ENCODE peak calls at places on chromosome 4, in eight cellular contexts. One of them, this sample, is unnamed. For H3K27me3 and H3K36me3, the result is how much of the 10 kb centered on the place peaks cover.

GRCh38 chr4:131367441-131367840 is 1781.7 kb upstream of the PCDH10 start:
- DNase-seq in adipocyte: no peak
- DNase-seq in upper lobe of left lung: no peak
- DNase-seq in stomach: no peak
- DNase-seq in lung: no peak
- DNase-seq in cardiac muscle cell: no peak
- DNase-seq in H7: no peak
- DNase-seq in IMR-90: no peak
- DNase-seq in this sample: no peak

GRCh38 chr4:67700119-67700873 is 659 bp downstream of the UBA6 start:
- DNase-seq in adipocyte: peak
- DNase-seq in upper lobe of left lung: no peak
- DNase-seq in stomach: no peak
- DNase-seq in lung: peak
- DNase-seq in cardiac muscle cell: no peak
- DNase-seq in H7: no peak
- DNase-seq in IMR-90: peak
- DNase-seq in this sample: no peak

GRCh38 chr4:37765741-37766140 is 60.7 kb upstream of the PGM2 start:
- DNase-seq in adipocyte: no peak
- DNase-seq in upper lobe of left lung: no peak
- DNase-seq in stomach: no peak
- DNase-seq in lung: no peak
- DNase-seq in cardiac muscle cell: no peak
- DNase-seq in H7: no peak
- DNase-seq in IMR-90: no peak
- DNase-seq in this sample: no peak

GRCh38 chr4:92629302-92629701 is 325.5 kb downstream of the GRID2 start:
- DNase-seq in adipocyte: no peak
- DNase-seq in upper lobe of left lung: no peak
- DNase-seq in stomach: no peak
- DNase-seq in lung: no peak
- DNase-seq in cardiac muscle cell: no peak
- DNase-seq in H7: no peak
- DNase-seq in IMR-90: no peak
- DNase-seq in this sample: no peak

GRCh38 chr4:184514121-184514988 is 40.0 kb upstream of the IRF2 start:
- DNase-seq in adipocyte: peak
- DNase-seq in upper lobe of left lung: peak
- DNase-seq in stomach: no peak
- DNase-seq in lung: peak
- DNase-seq in cardiac muscle cell: no peak
- DNase-seq in H7: no peak
- DNase-seq in IMR-90: peak
- DNase-seq in this sample: peak

GRCh38 chr4:84159767-84160166 is 339.3 kb downstream of the NKX6-1 start:
- DNase-seq in adipocyte: peak
- DNase-seq in upper lobe of left lung: no peak
- DNase-seq in stomach: no peak
- DNase-seq in lung: no peak
- DNase-seq in cardiac muscle cell: peak
- DNase-seq in H7: peak
- DNase-seq in IMR-90: no peak
- DNase-seq in this sample: peak

GRCh38 chr4:117324851-117325491 is 239.6 kb upstream of the TRAM1L1 start:
- DNase-seq in adipocyte: peak
- DNase-seq in upper lobe of left lung: no peak
- DNase-seq in stomach: no peak
- DNase-seq in lung: no peak
- DNase-seq in cardiac muscle cell: no peak
- DNase-seq in H7: no peak
- DNase-seq in IMR-90: peak
- DNase-seq in this sample: no peak

GRCh38 chr4:14415146-14415545 is 587.1 kb upstream of the CPEB2 start:
- DNase-seq in adipocyte: peak
- DNase-seq in upper lobe of left lung: no peak
- DNase-seq in stomach: no peak
- DNase-seq in lung: no peak
- DNase-seq in cardiac muscle cell: peak
- DNase-seq in H7: peak
- DNase-seq in IMR-90: peak
- DNase-seq in this sample: no peak

GRCh38 chr4:122086338-122086737 is 65.8 kb upstream of the BLTP1 start:
- DNase-seq in adipocyte: no peak
- DNase-seq in upper lobe of left lung: peak
- DNase-seq in stomach: no peak
- DNase-seq in lung: peak
- DNase-seq in cardiac muscle cell: peak
- DNase-seq in H7: no peak
- DNase-seq in IMR-90: peak
- DNase-seq in this sample: no peak

GRCh38 chr4:163592207-163592606 is 97.7 kb downstream of the TMA16 start:
- DNase-seq in adipocyte: no peak
- DNase-seq in upper lobe of left lung: no peak
- DNase-seq in stomach: no peak
- DNase-seq in lung: no peak
- DNase-seq in cardiac muscle cell: no peak
- DNase-seq in H7: no peak
- DNase-seq in IMR-90: no peak
- DNase-seq in this sample: no peak

GRCh38 chr4:87974856-87975462 is 555 bp upstream of the SPP1 start:
- DNase-seq in adipocyte: no peak
- DNase-seq in upper lobe of left lung: peak
- DNase-seq in stomach: no peak
- DNase-seq in lung: no peak
- DNase-seq in cardiac muscle cell: peak
- DNase-seq in H7: no peak
- DNase-seq in IMR-90: peak
- DNase-seq in this sample: no peak

GRCh38 chr4:4856071-4857000 is 3.1 kb upstream of the MSX1 start:
- DNase-seq in adipocyte: no peak
- DNase-seq in upper lobe of left lung: no peak
- DNase-seq in stomach: no peak
- DNase-seq in lung: no peak
- DNase-seq in cardiac muscle cell: no peak
- DNase-seq in H7: peak
- DNase-seq in IMR-90: no peak
- DNase-seq in this sample: peak

GRCh38 chr4:13430834-13431568 is 53.1 kb downstream of the RAB28 start:
- DNase-seq in adipocyte: no peak
- DNase-seq in upper lobe of left lung: no peak
- DNase-seq in stomach: no peak
- DNase-seq in lung: no peak
- DNase-seq in cardiac muscle cell: no peak
- DNase-seq in H7: peak
- DNase-seq in IMR-90: no peak
- DNase-seq in this sample: no peak

GRCh38 chr4:145485120-145485519 is 3.5 kb downstream of the SMAD1 start:
- DNase-seq in adipocyte: no peak
- DNase-seq in upper lobe of left lung: no peak
- DNase-seq in stomach: no peak
- DNase-seq in lung: no peak
- DNase-seq in cardiac muscle cell: no peak
- DNase-seq in H7: no peak
- DNase-seq in IMR-90: no peak
- DNase-seq in this sample: no peak

GRCh38 chr4:52840531-52841350 is 21.4 kb upstream of the RASL11B start:
- DNase-seq in adipocyte: no peak
- DNase-seq in upper lobe of left lung: no peak
- DNase-seq in stomach: no peak
- DNase-seq in lung: no peak
- DNase-seq in cardiac muscle cell: no peak
- DNase-seq in H7: peak
- DNase-seq in IMR-90: no peak
- DNase-seq in this sample: no peak

GRCh38 chr4:133146574-133147198 is 2.4 kb upstream of the PCDH10 start:
- DNase-seq in adipocyte: peak
- DNase-seq in upper lobe of left lung: no peak
- DNase-seq in stomach: no peak
- DNase-seq in lung: no peak
- DNase-seq in cardiac muscle cell: peak
- DNase-seq in H7: peak
- DNase-seq in IMR-90: peak
- DNase-seq in this sample: peak

GRCh38 chr4:133148690-133149363 is at the start of gene PCDH10:
- DNase-seq in adipocyte: peak
- DNase-seq in upper lobe of left lung: peak
- DNase-seq in stomach: peak
- DNase-seq in lung: peak
- DNase-seq in cardiac muscle cell: peak
- DNase-seq in H7: peak
- DNase-seq in IMR-90: peak
- DNase-seq in this sample: peak

GRCh38 chr4:133147922-133148689 is 988 bp upstream of the PCDH10 start:
- DNase-seq in adipocyte: peak
- DNase-seq in upper lobe of left lung: no peak
- DNase-seq in stomach: no peak
- DNase-seq in lung: no peak
- DNase-seq in cardiac muscle cell: peak
- DNase-seq in H7: peak
- DNase-seq in IMR-90: peak
- DNase-seq in this sample: peak

GRCh38 chr4:133146192-133146573 is 2.9 kb upstream of the PCDH10 start:
- DNase-seq in adipocyte: no peak
- DNase-seq in upper lobe of left lung: no peak
- DNase-seq in stomach: no peak
- DNase-seq in lung: no peak
- DNase-seq in cardiac muscle cell: no peak
- DNase-seq in H7: no peak
- DNase-seq in IMR-90: no peak
- DNase-seq in this sample: no peak

DNA sequence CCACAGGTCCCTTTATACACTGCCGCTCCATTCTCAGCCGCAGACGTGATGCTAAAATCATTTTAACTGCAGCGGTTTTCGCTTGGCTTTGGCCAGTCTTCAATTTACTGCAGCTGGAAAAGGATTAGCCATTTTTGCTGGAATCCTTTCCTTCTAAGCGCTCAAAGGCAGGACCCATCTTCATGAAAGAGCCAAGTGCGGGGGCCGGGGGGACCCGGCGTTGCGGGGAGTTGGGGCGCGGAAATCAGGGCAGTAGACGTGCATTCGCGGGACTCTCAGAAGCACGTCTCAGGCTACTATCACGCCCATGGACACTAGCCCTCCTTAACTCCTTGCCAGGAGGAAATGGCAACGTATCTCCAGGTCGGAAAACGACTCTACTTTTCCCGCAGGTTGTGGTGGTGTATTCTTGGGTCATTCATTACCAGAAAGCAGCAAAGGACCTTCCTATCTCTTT is 1.7 kb upstream of the PCDH10 start:
- DNase-seq in adipocyte: peak
- DNase-seq in upper lobe of left lung: no peak
- DNase-seq in stomach: no peak
- DNase-seq in lung: no peak
- DNase-seq in cardiac muscle cell: no peak
- DNase-seq in H7: peak
- DNase-seq in IMR-90: no peak
- DNase-seq in this sample: no peak
- H3K27me3 ChIP-seq in adipocyte: half or more
- H3K27me3 ChIP-seq in upper lobe of left lung: under half
- H3K27me3 ChIP-seq in stomach: half or more
- H3K27me3 ChIP-seq in lung: under half
- H3K27me3 ChIP-seq in cardiac muscle cell: under half
- H3K27me3 ChIP-seq in H7: half or more
- H3K27me3 ChIP-seq in IMR-90: under half
- H3K27me3 ChIP-seq in this sample: under half

GRCh38 chr4:1229117-1229849 is 19.6 kb downstream of the CTBP1 start:
- DNase-seq in adipocyte: no peak
- DNase-seq in upper lobe of left lung: no peak
- DNase-seq in stomach: no peak
- DNase-seq in lung: no peak
- DNase-seq in cardiac muscle cell: no peak
- DNase-seq in H7: no peak
- DNase-seq in IMR-90: no peak
- DNase-seq in this sample: no peak
- H3K36me3 ChIP-seq in adipocyte: half or more
- H3K36me3 ChIP-seq in upper lobe of left lung: under half
- H3K36me3 ChIP-seq in stomach: half or more
- H3K36me3 ChIP-seq in lung: half or more
- H3K36me3 ChIP-seq in cardiac muscle cell: under half
- H3K36me3 ChIP-seq in H7: under half
- H3K36me3 ChIP-seq in IMR-90: half or more
- H3K36me3 ChIP-seq in this sample: half or more

DNA sequence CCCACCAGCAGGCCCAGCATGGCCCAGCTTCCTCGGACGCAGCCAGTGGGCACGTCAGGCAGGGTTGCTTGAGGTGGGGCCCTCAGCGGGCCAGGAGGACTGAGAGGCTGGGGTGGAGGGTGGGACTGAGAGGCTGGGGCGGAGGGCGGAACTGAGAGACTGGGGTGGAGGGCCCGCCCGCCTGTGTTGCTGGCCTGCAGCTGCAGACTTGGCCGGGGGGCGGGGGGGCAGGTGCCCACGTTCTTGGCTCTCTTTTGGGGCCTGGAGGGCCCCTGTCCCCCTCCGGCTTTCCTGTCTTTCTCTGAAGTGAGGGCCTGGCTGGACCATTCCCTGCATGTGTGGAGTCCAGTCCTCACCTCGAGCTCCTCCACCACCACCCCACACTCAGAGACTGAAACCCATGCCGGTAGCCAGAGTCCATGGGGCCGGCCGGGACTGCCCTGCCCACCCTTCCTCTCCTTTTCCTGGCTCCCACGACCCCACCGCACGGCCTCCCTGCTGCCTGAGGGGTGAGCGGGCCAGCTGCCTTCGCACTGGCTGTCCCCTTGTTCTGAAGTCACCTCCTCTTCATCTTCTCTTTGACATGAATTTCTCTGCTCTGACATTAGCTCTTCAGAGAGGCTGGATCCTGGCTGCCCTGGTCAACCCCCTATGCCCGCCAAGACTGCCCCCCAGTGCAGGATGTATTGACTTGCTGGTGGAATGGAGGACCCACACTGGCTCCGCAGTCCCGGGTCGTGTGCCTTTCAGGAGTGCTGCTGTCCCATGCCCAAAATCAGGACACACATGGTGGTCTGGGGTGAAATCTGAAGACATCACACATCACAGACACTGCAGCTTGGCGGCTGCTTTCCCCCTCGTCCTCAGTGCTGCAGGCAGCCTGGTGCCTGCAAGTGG is 10.1 kb upstream of the NKX1-1 start:
- DNase-seq in adipocyte: no peak
- DNase-seq in upper lobe of left lung: no peak
- DNase-seq in stomach: peak
- DNase-seq in lung: no peak
- DNase-seq in cardiac muscle cell: no peak
- DNase-seq in H7: peak
- DNase-seq in IMR-90: no peak
- DNase-seq in this sample: no peak
- H3K27me3 ChIP-seq in adipocyte: under half
- H3K27me3 ChIP-seq in upper lobe of left lung: under half
- H3K27me3 ChIP-seq in stomach: half or more
- H3K27me3 ChIP-seq in lung: under half
- H3K27me3 ChIP-seq in cardiac muscle cell: half or more
- H3K27me3 ChIP-seq in H7: under half
- H3K27me3 ChIP-seq in IMR-90: half or more
- H3K27me3 ChIP-seq in this sample: half or more

GRCh38 chr4:94290245-94290644 is 52.4 kb downstream of the HPGDS start:
- DNase-seq in adipocyte: no peak
- DNase-seq in upper lobe of left lung: no peak
- DNase-seq in stomach: no peak
- DNase-seq in lung: no peak
- DNase-seq in cardiac muscle cell: no peak
- DNase-seq in H7: no peak
- DNase-seq in IMR-90: no peak
- DNase-seq in this sample: no peak

GRCh38 chr4:94285666-94286065 is 57.0 kb downstream of the HPGDS start:
- DNase-seq in adipocyte: no peak
- DNase-seq in upper lobe of left lung: no peak
- DNase-seq in stomach: peak
- DNase-seq in lung: no peak
- DNase-seq in cardiac muscle cell: no peak
- DNase-seq in H7: no peak
- DNase-seq in IMR-90: no peak
- DNase-seq in this sample: peak

GRCh38 chr4:94284889-94285288 is 57.7 kb downstream of the HPGDS start:
- DNase-seq in adipocyte: no peak
- DNase-seq in upper lobe of left lung: no peak
- DNase-seq in stomach: no peak
- DNase-seq in lung: no peak
- DNase-seq in cardiac muscle cell: no peak
- DNase-seq in H7: no peak
- DNase-seq in IMR-90: no peak
- DNase-seq in this sample: no peak
- H3K36me3 ChIP-seq in adipocyte: half or more
- H3K36me3 ChIP-seq in upper lobe of left lung: under half
- H3K36me3 ChIP-seq in stomach: half or more
- H3K36me3 ChIP-seq in lung: under half
- H3K36me3 ChIP-seq in cardiac muscle cell: half or more
- H3K36me3 ChIP-seq in H7: under half
- H3K36me3 ChIP-seq in IMR-90: under half
- H3K36me3 ChIP-seq in this sample: half or more

This sample was measured in BE2C.